ENCODE peak calls at places on chromosomes 4 and X, in five cellular contexts. R is SK-N-SH, X is A549, C is K562, O is H1. B is an unnamed sample.

GRCh38 chr4:67746797-67747495 is 7.2 kb downstream of the GNRHR start:
- DNase-seq in R (peak; percentile 17), X (peak; percentile 23), C (peak; percentile 35), O (no peak), B (peak; percentile 48)

GRCh38 chrX:129934461-129934860 is 28.5 kb downstream of the UTP14A start:
- DNase-seq in C (no peak), O (no peak), X (no peak), R (no peak), B (no peak)

GRCh38 chrX:105975382-105975781 is 63.1 kb downstream of the SERPINA7 start:
- DNase-seq in X (peak; percentile 7), R (no peak), O (no peak), C (no peak), B (peak; percentile 5)

GRCh38 chrX:148691456-148691855 is 191.0 kb downstream of the AFF2 start:
- DNase-seq in O (no peak), R (no peak), C (no peak), X (no peak), B (no peak)

GRCh38 chr4:15153662-15154061 is 151.4 kb downstream of the CPEB2 start:
- DNase-seq in X (no peak), O (no peak), R (no peak), C (peak; percentile 43), B (no peak)

GRCh38 chr4:95732061-95732460 is 107.8 kb upstream of the PDHA2 start:
- DNase-seq in R (peak; percentile 44), X (peak; percentile 39), O (no peak), C (no peak), B (no peak)

GRCh38 chr4:140793291-140793690 is 37.1 kb upstream of the TBC1D9 start:
- DNase-seq in X (no peak), R (no peak), C (no peak), O (no peak), B (no peak)

GRCh38 chr4:126604273-126604867 is 1028.4 kb upstream of the INTU start:
- DNase-seq in X (peak; percentile 30), C (peak; percentile 36), R (peak; percentile 53), O (no peak), B (peak; percentile 38)

GRCh38 chr4:2142630-2143427 is 83.7 kb downstream of the NAT8L start:
- DNase-seq in O (no peak), C (no peak), X (no peak), R (no peak), B (no peak)

GRCh38 chr4:1216869-1217294 is 32.0 kb downstream of the CTBP1 start:
- DNase-seq in R (no peak), C (no peak), X (no peak), O (no peak), B (no peak)

GRCh38 chr4:144591401-144591800 is 54.6 kb upstream of the HHIP start:
- DNase-seq in R (no peak), C (no peak), X (peak; percentile 48), O (no peak), B (no peak)

GRCh38 chr4:106268731-106269272 is 47.2 kb downstream of the TBCK start:
- DNase-seq in R (no peak), C (no peak), X (no peak), O (no peak), B (no peak)

GRCh38 chr4:102554482-102554881 is 53.3 kb downstream of the NFKB1 start:
- DNase-seq in X (no peak), R (no peak), C (no peak), O (no peak), B (no peak)

GRCh38 chr4:84803720-84804119 is 162.8 kb downstream of the WDFY3 start:
- DNase-seq in X (no peak), R (no peak), O (no peak), C (no peak), B (no peak)

GRCh38 chrX:115522955-115523354 is 38.0 kb upstream of the PLS3 start:
- DNase-seq in R (no peak), C (no peak), O (no peak), X (no peak), B (no peak)

GRCh38 chr4:188037003-188037713 is 41.6 kb downstream of the ZFP42 start:
- DNase-seq in C (no peak), O (no peak), R (no peak), X (no peak), B (no peak)

GRCh38 chrX:34918856-34919255 is 23.7 kb upstream of the FAM47B start:
- DNase-seq in R (peak; percentile 12), X (peak; percentile 70), C (no peak), O (no peak), B (peak; percentile 25)

GRCh38 chrX:130300010-130300282 is 31.2 kb upstream of the ZNF280C start:
- DNase-seq in R (no peak), C (no peak), O (no peak), X (no peak), B (no peak)

GRCh38 chr4:23770011-23770410 is 119.8 kb downstream of the PPARGC1A start:
- DNase-seq in O (no peak), X (no peak), R (no peak), C (no peak), B (no peak)

GRCh38 chr4:84965558-84966381 is 720 bp downstream of the WDFY3 start:
- DNase-seq in C (peak; percentile 67), R (peak; percentile 90), X (peak; percentile 31), O (peak; percentile 81), B (peak; percentile 49)

GRCh38 chrX:119919835-119920585 is 23.5 kb downstream of the NKAP start:
- DNase-seq in R (no peak), O (no peak), C (no peak), X (no peak), B (no peak)

GRCh38 chr4:125590158-125590557 is 275.4 kb downstream of the FAT4 start:
- DNase-seq in R (no peak), C (no peak), X (peak; percentile 1), O (no peak), B (no peak)

GRCh38 chrX:141183000-141183399 is 6.1 kb upstream of the LDOC1 start:
- DNase-seq in O (no peak), C (no peak), X (no peak), R (no peak), B (no peak)

DNA sequence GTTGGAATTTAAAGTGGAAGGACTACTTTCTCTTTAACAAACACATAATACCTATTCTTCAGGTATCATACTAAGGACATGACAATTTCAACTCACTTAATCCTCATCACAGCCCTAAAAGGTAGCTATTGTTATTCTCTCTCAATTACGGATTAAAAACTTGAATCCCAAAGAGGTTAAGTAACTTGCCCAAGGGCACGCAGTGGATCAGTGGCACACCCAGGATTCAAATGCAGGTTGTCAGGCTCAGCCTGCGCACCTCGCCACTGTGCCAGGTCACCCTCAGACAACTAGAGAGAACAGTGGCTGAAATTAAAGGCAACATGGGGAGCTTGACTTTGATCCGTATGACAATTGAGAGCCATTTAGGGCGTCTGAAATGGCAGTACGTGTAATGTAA is 67.6 kb downstream of the MFAP3L start:
- DNase-seq in O (no peak), C (no peak), R (no peak), X (no peak), B (no peak)
- TF ChIP-seq MAX in O (no peak), C (no peak), R (no peak), X (no peak), B (no peak)

GRCh38 chrX:43949669-43950068 is 23.5 kb downstream of the NDP start:
- DNase-seq in X (peak; percentile 48), C (no peak), O (peak; percentile 56), R (no peak), B (no peak)
- TF ChIP-seq CTCF in X (peak; percentile 44), C (peak; percentile 47), O (peak; percentile 75), R (peak; percentile 16), B (no peak)

GRCh38 chr4:78155616-78156105 is 98.5 kb downstream of the FRAS1 start:
- DNase-seq in R (no peak), X (no peak), O (no peak), C (no peak), B (no peak)
- H3K4me3 ChIP-seq in R (no peak overlapping the region), X (no peak overlapping the region), O (no peak overlapping the region), C (no peak overlapping the region), B (no peak overlapping the region)

DNA sequence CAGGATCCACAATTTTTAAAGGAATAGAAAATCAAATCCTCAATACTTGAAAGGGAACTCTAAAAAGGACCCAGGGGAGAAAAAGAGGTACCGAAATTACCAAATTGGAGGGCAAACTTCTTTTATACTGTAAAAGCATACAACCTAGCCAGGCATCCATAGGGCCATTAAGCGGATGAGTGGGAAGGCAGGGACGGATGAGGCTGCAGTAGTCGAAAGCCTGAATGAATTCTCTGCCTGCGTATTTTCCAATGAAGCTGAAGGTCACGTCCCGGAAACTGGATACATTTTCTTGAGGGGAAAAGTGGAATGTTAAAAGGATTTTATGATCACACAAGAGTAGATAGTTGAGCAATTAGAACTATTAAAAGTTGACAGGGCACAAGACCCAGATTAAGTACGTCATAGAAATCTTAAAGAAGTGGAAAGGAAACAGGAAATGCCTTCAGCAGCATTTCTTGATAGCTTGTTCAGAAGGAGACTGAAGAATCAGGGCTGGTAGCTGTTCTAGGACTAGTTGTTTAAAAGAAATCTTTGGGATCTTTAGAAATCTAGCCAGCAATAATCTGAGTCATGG is 98.3 kb upstream of the CXXC4 start:
- DNase-seq in R (no peak), O (no peak), X (no peak), C (no peak), B (no peak)
- TF ChIP-seq MAX in R (no peak), O (no peak), X (no peak), C (no peak), B (no peak)

B was measured in NB4.